ENCODE peak calls at places on chromosomes 6 and 20, in five cellular contexts. R is HepG2, C is stomach, H is transverse colon, Z is H1. N is an unnamed sample.

GRCh38 chr20:15705975-15706374 is 867.3 kb downstream of the KIF16B start:
- DNase-seq in R (no peak), C (no peak), H (no peak), Z (no peak), N (no peak)

GRCh38 chr20:5714261-5715041 is 35.8 kb upstream of the SHLD1 start:
- DNase-seq in R (peak), C (no peak), H (no peak), Z (no peak), N (no peak)

GRCh38 chr20:33732166-33732970 is 572 bp downstream of the ZNF341 start:
- DNase-seq in R (peak), C (peak), H (peak), Z (peak), N (peak)

GRCh38 chr6:134352786-134353480 is 35.0 kb upstream of the SGK1 start:
- DNase-seq in R (no peak), C (no peak), H (no peak), Z (no peak), N (no peak)

GRCh38 chr20:44582321-44583025 is at the start of gene PKIG:
- DNase-seq in R (no peak), C (no peak), H (no peak), Z (no peak), N (peak)

GRCh38 chr6:129046526-129046925 is 163.6 kb downstream of the LAMA2 start:
- DNase-seq in R (no peak), C (no peak), H (no peak), Z (no peak), N (no peak)

GRCh38 chr6:119318730-119319129 is 30.8 kb downstream of the MAN1A1 start:
- DNase-seq in R (no peak), C (no peak), H (no peak), Z (no peak), N (no peak)

GRCh38 chr6:10373642-10374359 is 41.1 kb downstream of the TFAP2A start:
- DNase-seq in R (peak), C (no peak), H (no peak), Z (no peak), N (no peak)

GRCh38 chr20:10412591-10413408 is 21.2 kb downstream of the MKKS start:
- DNase-seq in R (no peak), C (no peak), H (no peak), Z (no peak), N (no peak)

GRCh38 chr6:111764238-111765182 is 108.7 kb downstream of the FYN start:
- DNase-seq in R (no peak), C (no peak), H (peak), Z (no peak), N (no peak)

GRCh38 chr6:148590881-148591280 is 155.9 kb upstream of the UST start:
- DNase-seq in R (no peak), C (no peak), H (no peak), Z (no peak), N (no peak)

GRCh38 chr6:87879144-87879861 is 168.3 kb upstream of the SPACA1 start:
- DNase-seq in R (no peak), C (no peak), H (peak), Z (no peak), N (no peak)
- TF ChIP-seq EP300 in R (no peak), C (no peak), H (no peak), Z (no peak), N (no peak)

GRCh38 chr20:46800405-46800804 is 91.0 kb downstream of the SLC2A10 start:
- DNase-seq in R (no peak), C (no peak), H (no peak), Z (no peak), N (no peak)

GRCh38 chr20:46801003-46801702 is 91.7 kb downstream of the SLC2A10 start:
- DNase-seq in R (peak), C (no peak), H (no peak), Z (no peak), N (no peak)

GRCh38 chr20:46803446-46804020 is 91.1 kb upstream of the EYA2 start:
- DNase-seq in R (no peak), C (no peak), H (no peak), Z (no peak), N (no peak)

GRCh38 chr20:46805836-46806235 is 88.8 kb upstream of the EYA2 start:
- DNase-seq in R (no peak), C (no peak), H (no peak), Z (no peak), N (no peak)

GRCh38 chr20:46802696-46803445 is 91.8 kb upstream of the EYA2 start:
- DNase-seq in R (no peak), C (no peak), H (no peak), Z (no peak), N (no peak)
- H3K27ac ChIP-seq in R (no peak), C (no peak), H (no peak), Z (no peak), N (no peak)

DNA sequence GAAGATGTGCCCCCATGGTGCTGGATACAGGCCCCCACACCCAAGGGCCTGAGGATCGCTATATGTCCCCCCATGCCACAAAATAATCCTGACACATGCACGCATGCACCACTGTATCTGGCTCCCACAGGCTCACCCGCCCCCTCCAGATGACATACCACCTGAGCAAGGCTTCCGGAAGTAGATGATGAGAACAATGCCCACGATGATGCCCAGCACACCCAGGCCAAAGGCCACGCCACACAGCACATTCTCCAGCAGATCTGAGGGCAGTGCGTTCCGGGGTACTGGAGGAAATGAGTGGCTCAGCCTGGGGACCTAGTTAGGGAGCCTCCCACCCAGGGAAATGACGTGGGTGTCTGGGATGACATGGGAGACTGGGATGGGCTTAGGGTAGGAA is 3.8 kb downstream of the HLA-DMA start:
- DNase-seq in R (no peak), C (no peak), H (no peak), Z (no peak), N (no peak)
- TF ChIP-seq POLR2AphosphoS5 in R (no peak), C (no peak), H (no peak), Z (no peak), N (no peak)

DNA sequence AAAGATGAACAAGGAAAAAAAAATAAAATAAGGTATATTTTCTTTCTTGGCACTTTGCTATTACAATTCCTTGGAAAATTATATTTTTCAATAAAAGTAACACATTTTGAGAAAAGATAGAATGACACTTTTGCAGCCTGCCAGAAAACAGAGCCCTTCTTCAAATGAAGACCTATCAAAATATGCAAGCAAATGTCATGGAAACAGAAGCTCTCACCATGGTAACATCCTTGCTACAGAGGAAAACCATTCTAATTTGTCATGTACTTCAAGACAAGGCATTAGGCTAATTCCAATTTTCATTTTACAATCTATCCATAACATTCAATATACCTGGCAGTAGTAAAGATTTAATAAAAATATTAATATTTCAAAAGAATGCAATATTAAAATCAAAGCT is 177.9 kb downstream of the RNGTT start:
- DNase-seq in R (no peak), C (no peak), H (no peak), Z (no peak), N (no peak)
- TF ChIP-seq EP300 in R (no peak), C (no peak), H (no peak), Z (no peak), N (no peak)

DNA sequence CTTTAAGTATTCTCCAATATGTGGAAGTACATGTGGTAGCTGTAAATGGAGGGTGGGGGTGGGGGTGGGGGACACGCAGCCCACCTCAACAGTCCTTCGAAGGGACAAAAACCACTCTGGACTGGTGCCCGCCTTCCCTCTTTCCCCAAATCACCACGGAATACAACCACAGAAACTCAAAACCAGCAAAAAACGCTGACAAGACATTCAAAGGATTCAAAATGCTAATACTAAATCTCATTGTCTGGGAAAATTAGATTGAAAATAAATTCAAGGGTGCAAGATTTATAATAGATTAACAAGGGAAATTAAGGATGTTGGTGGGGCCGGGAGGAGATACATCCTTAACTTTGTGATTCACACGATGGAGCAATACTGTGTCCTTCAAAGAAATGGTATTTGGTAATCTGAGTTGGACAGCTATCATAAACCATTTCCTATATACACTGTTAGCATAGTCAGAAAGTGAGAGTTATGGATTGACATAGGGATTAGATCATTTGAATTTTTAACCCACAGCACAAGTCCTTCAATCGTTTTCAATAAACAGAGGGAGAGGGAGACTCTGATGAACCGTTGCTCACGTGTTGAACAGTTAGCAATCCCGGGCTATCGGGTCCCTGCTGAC is 766 bp upstream of the TBC1D22B start:
- DNase-seq in R (no peak), C (no peak), H (no peak), Z (no peak), N (no peak)
- H3K27ac ChIP-seq in R (peak), C (peak), H (peak), Z (no peak), N (peak)

DNA sequence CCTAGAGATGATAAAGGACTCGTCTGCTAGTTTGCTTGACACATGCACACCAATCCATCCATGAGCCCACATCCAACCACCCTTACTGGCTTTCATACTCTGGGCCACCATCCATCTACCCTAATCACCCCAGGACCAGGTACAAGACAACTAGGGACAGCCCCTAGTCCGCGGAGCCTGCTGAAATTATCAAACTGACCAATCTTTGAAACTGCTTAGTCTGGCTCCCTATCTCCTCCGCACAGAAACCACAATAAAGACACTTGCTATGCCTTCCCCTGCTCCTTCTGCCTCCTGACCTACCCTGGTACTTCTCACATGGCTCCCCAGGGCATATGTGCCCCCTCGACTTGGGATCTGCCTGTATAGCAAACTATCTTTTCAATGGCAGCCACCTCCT is 33.1 kb downstream of the PXDC1 start:
- DNase-seq in R (no peak), C (no peak), H (no peak), Z (no peak), N (no peak)
- TF ChIP-seq POLR2AphosphoS5 in R (no peak), C (no peak), H (no peak), Z (no peak), N (no peak)

GRCh38 chr6:27251672-27252251 is 4.3 kb downstream of the PRSS16 start:
- DNase-seq in R (no peak), C (peak), H (peak), Z (peak), N (no peak)
- TF ChIP-seq EP300 in R (no peak), C (no peak), H (no peak), Z (no peak), N (no peak)

GRCh38 chr6:36598326-36598725 is 4.2 kb downstream of the SRSF3 start:
- DNase-seq in R (no peak), C (no peak), H (peak), Z (no peak), N (peak)

GRCh38 chr6:36598739-36599318 is 4.7 kb downstream of the SRSF3 start:
- DNase-seq in R (no peak), C (no peak), H (peak), Z (no peak), N (peak)

GRCh38 chr6:36599791-36600209 is 5.6 kb downstream of the SRSF3 start:
- DNase-seq in R (no peak), C (peak), H (no peak), Z (peak), N (peak)

GRCh38 chr6:36596359-36596758 is 2.2 kb downstream of the SRSF3 start:
- DNase-seq in R (no peak), C (no peak), H (peak), Z (no peak), N (peak)

GRCh38 chr6:36597775-36598174 is 3.6 kb downstream of the SRSF3 start:
- DNase-seq in R (no peak), C (no peak), H (peak), Z (no peak), N (peak)
- H3K27ac ChIP-seq in R (peak), C (peak), H (peak), Z (no peak), N (peak)

N was measured in sigmoid colon.